ENCODE peak calls at places on chromosomes 13 and 19, in eight cellular contexts. K, S, R, Q, F, Y, U and W are unnamed samples.
A peak's percentile ranks its signal among the peaks of the same experiment; 100 is the strongest.

GRCh38 chr13:22461854-22462565 is 718.8 kb upstream of the SGCG start:
- DNase-seq in Q (no peak), K (no peak), Y (no peak), R (no peak), F (no peak), S (no peak), U (peak; percentile 27), W (no peak)

GRCh38 chr13:20825476-20825875 is 51.7 kb upstream of the EEF1AKMT1 start:
- DNase-seq in R (peak; percentile 55), S (peak; percentile 57), Q (no peak), Y (no peak), U (no peak), K (no peak), F (peak; percentile 61), W (no peak)

GRCh38 chr13:26562538-26562890 is 5.0 kb downstream of the WASF3 start:
- DNase-seq in Y (no peak), K (no peak), R (peak; percentile 28), U (no peak), S (no peak), Q (no peak), F (no peak), W (no peak)

GRCh38 chr19:980133-980998 is 3.8 kb upstream of the WDR18 start:
- DNase-seq in R (no peak), Y (no peak), K (no peak), U (no peak), Q (no peak), F (peak; percentile 64), S (no peak), W (no peak)

GRCh38 chr19:44019498-44019897 is 5.7 kb upstream of the ZNF222 start:
- DNase-seq in Q (no peak), U (no peak), S (no peak), K (no peak), Y (no peak), R (no peak), F (no peak), W (no peak)

GRCh38 chr19:33462112-33462726 is 59.4 kb downstream of the PEPD start:
- DNase-seq in S (no peak), Q (no peak), R (no peak), K (no peak), F (no peak), Y (no peak), U (no peak), W (no peak)

GRCh38 chr19:31784631-31785237 is 435.5 kb upstream of the TSHZ3 start:
- DNase-seq in K (no peak), Q (no peak), S (no peak), R (no peak), Y (no peak), U (no peak), F (no peak), W (no peak)

GRCh38 chr19:14375582-14376291 is 5.5 kb upstream of the ADGRE5 start:
- DNase-seq in K (no peak), F (no peak), R (peak; percentile 22), Y (no peak), Q (no peak), U (no peak), S (no peak), W (no peak)

GRCh38 chr13:50080856-50081105 is 65.5 kb downstream of the KCNRG start:
- DNase-seq in K (no peak), U (peak; percentile 54), Q (no peak), S (no peak), F (peak; percentile 39), Y (no peak), R (peak; percentile 27), W (no peak)

GRCh38 chr19:30649934-30650614 is 277.9 kb downstream of the ZNF536 start:
- DNase-seq in K (peak; percentile 26), Q (peak; percentile 63), R (peak; percentile 51), F (peak; percentile 73), Y (no peak), S (peak; percentile 58), U (peak; percentile 56), W (peak; percentile 81)

GRCh38 chr19:1261863-1262686 is 7.1 kb upstream of the CIRBP start:
- DNase-seq in F (no peak), U (no peak), R (peak; percentile 43), K (no peak), S (peak; percentile 53), Q (no peak), Y (no peak), W (no peak)

GRCh38 chr13:37173214-37173613 is 67.8 kb upstream of the CSNK1A1L start:
- DNase-seq in K (no peak), S (peak; percentile 53), U (no peak), Q (no peak), R (peak; percentile 89), F (peak; percentile 82), Y (no peak), W (no peak)

GRCh38 chr13:33087790-33088189 is 71.6 kb downstream of the KL start:
- DNase-seq in F (no peak), Q (no peak), K (no peak), U (no peak), Y (no peak), R (no peak), S (peak; percentile 53), W (no peak)

GRCh38 chr13:77861716-77862115 is 56.9 kb downstream of the EDNRB start:
- DNase-seq in Q (no peak), F (peak; percentile 1), U (no peak), R (no peak), Y (no peak), S (no peak), K (no peak), W (no peak)

GRCh38 chr19:45526143-45526542 is 18.9 kb downstream of the VASP start:
- DNase-seq in K (peak; percentile 61), S (peak; percentile 82), R (peak; percentile 55), F (peak; percentile 65), U (no peak), Y (no peak), Q (peak; percentile 76), W (no peak)

GRCh38 chr13:46961719-46962118 is 64.9 kb upstream of the HTR2A start:
- DNase-seq in U (peak; percentile 93), S (peak; percentile 89), F (peak; percentile 89), Y (no peak), R (peak; percentile 89), Q (no peak), K (no peak), W (no peak)

GRCh38 chr13:110340812-110341444 is 33.8 kb downstream of the COL4A2 start:
- DNase-seq in F (peak; percentile 84), Q (no peak), R (peak; percentile 93), U (peak; percentile 19), K (no peak), Y (peak; percentile 14), S (peak; percentile 88), W (no peak)

GRCh38 chr19:3969435-3970312 is 1.2 kb downstream of the DAPK3 start:
- DNase-seq in S (peak; percentile 95), F (peak; percentile 82), U (no peak), Y (no peak), Q (no peak), R (peak; percentile 82), K (no peak), W (no peak)

GRCh38 chr19:48918801-48919247 is 14.7 kb upstream of the DHDH start:
- DNase-seq in Q (peak; percentile 51), F (peak; percentile 20), K (no peak), R (no peak), Y (no peak), U (no peak), S (peak; percentile 53), W (peak; percentile 17)

GRCh38 chr13:33637978-33638743 is 179.8 kb upstream of the RFC3 start:
- DNase-seq in R (peak; percentile 49), Q (no peak), S (peak; percentile 62), F (peak; percentile 41), K (no peak), U (no peak), Y (no peak), W (no peak)

GRCh38 chr19:577439-578392 is 5.3 kb downstream of the BSG start:
- DNase-seq in R (no peak), F (no peak), K (no peak), U (no peak), Q (no peak), Y (no peak), S (no peak), W (no peak)

GRCh38 chr13:33026489-33027152 is 10.4 kb downstream of the KL start:
- DNase-seq in K (no peak), Y (no peak), U (no peak), Q (no peak), R (no peak), F (no peak), S (no peak), W (no peak)

GRCh38 chr19:4009990-4010807 is 2.7 kb downstream of the PIAS4 start:
- DNase-seq in Q (no peak), K (no peak), F (peak; percentile 53), R (peak; percentile 46), U (no peak), Y (no peak), S (no peak), W (no peak)

GRCh38 chr19:9128171-9128570 is 1.4 kb upstream of the OR7G3 start:
- DNase-seq in F (peak; percentile 64), K (no peak), S (peak; percentile 83), Y (no peak), R (peak; percentile 4), Q (no peak), U (no peak), W (no peak)